ENCODE peak calls at places on chromosomes 16 and 17, in ten cellular contexts. P is posterior vena cava; U is activated effector memory CD4-positive, alpha-beta T cell treated with anti-CD3 and anti-CD28 coated beads, Interleukin-2, amount 50 U/mL, for 16 hours; E is stimulated activated CD4-positive, alpha-beta T cell treated with anti-CD3 and anti-CD28 coated beads, Interleukin-2, amount 100 ng/mL, for 24 hours; N is HFFc6; K is endothelial cell; F is NCI-H460; G is left ventricle myocardium inferior; A is ELR; V is T-helper 1 cell. X is an unnamed sample.

GRCh38 chr16:85611455-85612190 is 1.5 kb upstream of the GSE1 start:
- DNase-seq in P (peak), U (peak), E (peak), N (peak), K (peak), F (peak), G (peak), A (peak), V (peak), X (peak)

GRCh38 chr16:14600164-14600563 is 29.9 kb downstream of the PARN start:
- DNase-seq in P (no peak), U (no peak), E (no peak), N (peak), K (no peak), F (peak), G (no peak), A (peak), V (no peak), X (peak)

GRCh38 chr17:17940451-17940911 is 31.7 kb downstream of the TOM1L2 start:
- DNase-seq in P (no peak), U (no peak), E (no peak), N (peak), K (no peak), F (no peak), G (no peak), A (no peak), V (no peak), X (no peak)

GRCh38 chr17:30433514-30433913 is 43.7 kb upstream of the GOSR1 start:
- DNase-seq in P (no peak), U (no peak), E (no peak), N (peak), K (no peak), F (peak), G (no peak), A (peak), V (no peak), X (no peak)

GRCh38 chr16:46839986-46840443 is 9.0 kb upstream of the C16orf87 start:
- DNase-seq in P (no peak), U (no peak), E (no peak), N (no peak), K (no peak), F (no peak), G (no peak), A (no peak), V (no peak), X (no peak)

GRCh38 chr17:20028436-20028835 is 19.3 kb downstream of the SPECC1 start:
- DNase-seq in P (no peak), U (no peak), E (no peak), N (no peak), K (no peak), F (no peak), G (no peak), A (no peak), V (no peak), X (no peak)

GRCh38 chr16:66858740-66859396 is 14.7 kb downstream of the CA7 start:
- DNase-seq in P (peak), U (no peak), E (no peak), N (peak), K (no peak), F (no peak), G (peak), A (peak), V (no peak), X (no peak)

GRCh38 chr17:48004973-48005372 is 32.6 kb downstream of the COPZ2 start:
- DNase-seq in P (peak), U (no peak), E (no peak), N (no peak), K (no peak), F (no peak), G (no peak), A (peak), V (no peak), X (no peak)

GRCh38 chr16:16042076-16042475 is 92.7 kb downstream of the ABCC1 start:
- DNase-seq in P (no peak), U (no peak), E (no peak), N (peak), K (no peak), F (no peak), G (peak), A (peak), V (no peak), X (no peak)

GRCh38 chr17:2393184-2393953 is 7.5 kb downstream of the MNT start:
- DNase-seq in P (peak), U (peak), E (peak), N (peak), K (peak), F (peak), G (peak), A (peak), V (peak), X (peak)

GRCh38 chr17:74520790-74521480 is 10.3 kb downstream of the CD300LB start:
- DNase-seq in P (no peak), U (peak), E (no peak), N (no peak), K (no peak), F (no peak), G (no peak), A (no peak), V (no peak), X (peak)

GRCh38 chr17:64357191-64357981 is 33.3 kb downstream of the PECAM1 start:
- DNase-seq in P (peak), U (no peak), E (no peak), N (peak), K (no peak), F (no peak), G (peak), A (peak), V (no peak), X (no peak)

GRCh38 chr16:88405325-88406060 is 22.7 kb downstream of the ZNF469 start:
- DNase-seq in P (no peak), U (no peak), E (no peak), N (no peak), K (no peak), F (no peak), G (no peak), A (no peak), V (no peak), X (no peak)

GRCh38 chr16:52070341-52071057 is 476.4 kb downstream of the TOX3 start:
- DNase-seq in P (no peak), U (no peak), E (no peak), N (no peak), K (no peak), F (no peak), G (no peak), A (no peak), V (no peak), X (no peak)

GRCh38 chr17:58314706-58315015 is 13.9 kb downstream of the TSPOAP1 start:
- DNase-seq in P (peak), U (no peak), E (no peak), N (no peak), K (peak), F (no peak), G (no peak), A (no peak), V (no peak), X (no peak)

GRCh38 chr17:73317554-73318426 is 6.0 kb upstream of the CDC42EP4 start:
- DNase-seq in P (no peak), U (no peak), E (no peak), N (no peak), K (no peak), F (no peak), G (no peak), A (no peak), V (no peak), X (no peak)

GRCh38 chr17:38504216-38504615 is 76.0 kb downstream of the ARHGAP23 start:
- DNase-seq in P (no peak), U (no peak), E (no peak), N (no peak), K (no peak), F (no peak), G (no peak), A (no peak), V (no peak), X (no peak)

X was measured in HEK293T.